ENCODE peak calls at places on chromosomes 1 and 21, in six cellular contexts. W is GM23248, Q is PC-3, V is MM.1S, Z is neural progenitor cell, J is SK-N-SH. X is an unnamed sample. For H3K4me1 and H3F3A, the result is how much of the 10 kb centered on the place peaks cover.

GRCh38 chr1:113830039-113830438 is 17.8 kb upstream of the RSBN1 start:
- DNase-seq in W (peak), Q (peak), V (no peak), Z (no peak), J (no peak), X (no peak)

GRCh38 chr1:54886724-54887664 is at the start of gene DHCR24:
- DNase-seq in W (peak), Q (peak), V (peak), Z (peak), J (peak), X (peak)

GRCh38 chr1:3060601-3061551 is 8.1 kb upstream of the PRDM16 start:
- DNase-seq in W (peak), Q (peak), V (no peak), Z (peak), J (no peak), X (no peak)

GRCh38 chr21:41953831-41954653 is at the start of gene C2CD2:
- DNase-seq in W (peak), Q (peak), V (peak), Z (peak), J (peak), X (peak)

GRCh38 chr1:983736-984475 is 2.0 kb upstream of the PERM1 start:
- DNase-seq in W (peak), Q (peak), V (no peak), Z (peak), J (peak), X (peak)

GRCh38 chr1:21451212-21451611 is 11.3 kb downstream of the NBPF3 start:
- DNase-seq in W (peak), Q (peak), V (no peak), Z (no peak), J (no peak), X (no peak)

GRCh38 chr1:17165823-17166222 is 39.1 kb upstream of the PADI1 start:
- DNase-seq in W (no peak), Q (no peak), V (no peak), Z (no peak), J (no peak), X (no peak)

GRCh38 chr1:204523605-204524215 is 7.5 kb downstream of the MDM4 start:
- DNase-seq in W (no peak), Q (peak), V (no peak), Z (no peak), J (no peak), X (no peak)

GRCh38 chr1:218347316-218347712 is 2.2 kb downstream of the TGFB2 start:
- DNase-seq in W (peak), Q (peak), V (no peak), Z (peak), J (no peak), X (peak)

GRCh38 chr1:184039126-184039525 is 1.6 kb upstream of the COLGALT2 start:
- DNase-seq in W (no peak), Q (no peak), V (no peak), Z (no peak), J (no peak), X (no peak)

GRCh38 chr21:26820473-26820872 is 24.7 kb downstream of the ADAMTS1 start:
- DNase-seq in W (no peak), Q (no peak), V (no peak), Z (no peak), J (no peak), X (no peak)

GRCh38 chr21:26840206-26840605 is 5.0 kb downstream of the ADAMTS1 start:
- DNase-seq in W (no peak), Q (no peak), V (no peak), Z (no peak), J (no peak), X (no peak)

GRCh38 chr1:204931313-204931712 is 60.7 kb downstream of the NFASC start:
- DNase-seq in W (no peak), Q (no peak), V (no peak), Z (no peak), J (no peak), X (no peak)

GRCh38 chr1:13624526-13624925 is 40.9 kb downstream of the PDPN start:
- DNase-seq in W (no peak), Q (no peak), V (no peak), Z (no peak), J (no peak), X (no peak)

GRCh38 chr1:1431845-1432565 is 3.5 kb upstream of the VWA1 start:
- DNase-seq in W (no peak), Q (peak), V (no peak), Z (peak), J (peak), X (no peak)

GRCh38 chr21:41576010-41576615 is 68.2 kb upstream of the TMPRSS2 start:
- DNase-seq in W (no peak), Q (no peak), V (no peak), Z (no peak), J (no peak), X (no peak)

GRCh38 chr1:225962440-225962975 is 21.5 kb upstream of the LEFTY2 start:
- DNase-seq in W (peak), Q (no peak), V (peak), Z (peak), J (peak), X (peak)

GRCh38 chr1:99704356-99704816 is 58.5 kb downstream of the PALMD start:
- DNase-seq in W (no peak), Q (no peak), V (no peak), Z (no peak), J (no peak), X (no peak)

GRCh38 chr21:45035477-45035848 is 38.9 kb upstream of the ADARB1 start:
- DNase-seq in W (no peak), Q (no peak), V (no peak), Z (no peak), J (no peak), X (no peak)

GRCh38 chr1:2966940-2967725 is 54.1 kb upstream of the ACTRT2 start:
- DNase-seq in W (no peak), Q (no peak), V (no peak), Z (no peak), J (no peak), X (no peak)

GRCh38 chr1:116416854-116417513 is 43.9 kb downstream of the ATP1A1 start:
- DNase-seq in W (no peak), Q (no peak), V (no peak), Z (no peak), J (no peak), X (no peak)

GRCh38 chr1:84644472-84644871 is 45.8 kb downstream of the SSX2IP start:
- DNase-seq in W (no peak), Q (no peak), V (no peak), Z (no peak), J (no peak), X (no peak)

GRCh38 chr1:54894271-54894670 is 7.3 kb upstream of the DHCR24 start:
- DNase-seq in W (peak), Q (peak), V (no peak), Z (no peak), J (no peak), X (no peak)

GRCh38 chr1:110639724-110640386 is 33.7 kb upstream of the KCNA2 start:
- DNase-seq in W (peak), Q (peak), V (no peak), Z (no peak), J (no peak), X (no peak)

GRCh38 chr1:162215902-162216301 is 146.4 kb downstream of the NOS1AP start:
- DNase-seq in W (no peak), Q (no peak), V (no peak), Z (peak), J (no peak), X (peak)

GRCh38 chr1:12436817-12437599 is 181.0 kb downstream of the DHRS3 start:
- DNase-seq in W (peak), Q (peak), V (no peak), Z (no peak), J (no peak), X (no peak)

GRCh38 chr1:94983343-94983742 is 56.4 kb upstream of the CNN3 start:
- DNase-seq in W (peak), Q (peak), V (no peak), Z (no peak), J (no peak), X (no peak)

GRCh38 chr1:205493241-205494085 is 11.0 kb upstream of the CDK18 start:
- DNase-seq in W (peak), Q (peak), V (no peak), Z (no peak), J (peak), X (no peak)

GRCh38 chr1:156025873-156026272 is 5.1 kb upstream of the SSR2 start:
- DNase-seq in W (peak), Q (no peak), V (no peak), Z (peak), J (peak), X (peak)

GRCh38 chr1:30748098-30748698 is 9.4 kb downstream of the LAPTM5 start:
- DNase-seq in W (no peak), Q (no peak), V (peak), Z (no peak), J (no peak), X (no peak)

GRCh38 chr1:40210514-40211204 is 37.1 kb upstream of the TMCO2 start:
- DNase-seq in W (no peak), Q (no peak), V (no peak), Z (no peak), J (no peak), X (no peak)

GRCh38 chr1:220511785-220512184 is 16.2 kb upstream of the MARK1 start:
- DNase-seq in W (peak), Q (peak), V (no peak), Z (peak), J (no peak), X (peak)

GRCh38 chr1:223531742-223532341 is 133.7 kb downstream of the CAPN8 start:
- DNase-seq in W (peak), Q (peak), V (peak), Z (peak), J (peak), X (peak)

GRCh38 chr1:24643362-24644346 is 552 bp downstream of the SRRM1 start:
- DNase-seq in W (peak), Q (peak), V (peak), Z (peak), J (peak), X (peak)

GRCh38 chr1:46705408-46705807 is 13.5 kb downstream of the EFCAB14 start:
- DNase-seq in W (no peak), Q (peak), V (no peak), Z (no peak), J (no peak), X (no peak)

GRCh38 chr1:10663668-10664035 is 132.8 kb downstream of the CASZ1 start:
- DNase-seq in W (peak), Q (no peak), V (no peak), Z (peak), J (peak), X (peak)

GRCh38 chr1:10664251-10664650 is 132.2 kb downstream of the CASZ1 start:
- DNase-seq in W (no peak), Q (no peak), V (no peak), Z (peak), J (peak), X (no peak)

GRCh38 chr1:10662824-10663667 is 133.4 kb downstream of the CASZ1 start:
- DNase-seq in W (no peak), Q (no peak), V (no peak), Z (no peak), J (no peak), X (no peak)

GRCh38 chr1:10661453-10661852 is 135.0 kb downstream of the CASZ1 start:
- DNase-seq in W (no peak), Q (no peak), V (no peak), Z (no peak), J (no peak), X (no peak)

DNA sequence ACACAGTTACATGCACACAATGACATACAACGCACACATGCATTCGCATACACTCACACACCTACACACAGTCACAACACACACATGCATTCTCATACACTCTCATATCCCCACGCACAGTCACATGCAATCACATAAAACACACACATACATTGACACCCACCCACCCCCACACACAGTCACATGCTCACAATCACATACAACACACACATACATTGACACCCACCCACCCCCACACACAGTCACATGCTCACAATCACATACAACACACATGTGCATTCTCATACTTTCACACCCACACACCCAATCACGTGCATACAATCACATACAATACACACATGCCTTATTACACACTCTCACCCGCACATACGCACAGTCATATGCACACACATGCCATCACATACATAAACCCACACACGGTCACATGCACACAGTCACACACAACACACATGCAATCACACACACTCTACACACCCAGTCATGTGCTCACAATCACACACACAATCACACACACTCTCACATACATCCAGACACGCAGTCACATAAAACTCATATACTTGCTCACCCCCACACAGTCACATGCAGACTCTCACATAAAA is 134.3 kb downstream of the CASZ1 start:
- DNase-seq in W (no peak), Q (no peak), V (no peak), Z (no peak), J (no peak), X (no peak)
- H3K4me1 ChIP-seq in W (under half), Q (under half), V (under half), Z (under half), J (under half), X (under half)

GRCh38 chr1:194175251-194175650 is 988.8 kb upstream of the B3GALT2 start:
- DNase-seq in W (no peak), Q (no peak), V (no peak), Z (no peak), J (no peak), X (no peak)
- H3F3A ChIP-seq in W (under half), Q (under half), V (under half), Z (under half), J (under half), X (under half)

GRCh38 chr1:59976194-59977074 is 49.9 kb upstream of the CYP2J2 start:
- DNase-seq in W (peak), Q (peak), V (peak), Z (peak), J (peak), X (peak)
- TF ChIP-seq EZH2phosphoT487 in W (no peak), Q (no peak), V (no peak), Z (no peak), J (no peak), X (no peak)

GRCh38 chr1:39131940-39132339 is 72.6 kb upstream of the MACF1 start:
- DNase-seq in W (no peak), Q (no peak), V (no peak), Z (peak), J (no peak), X (peak)

GRCh38 chr1:39130297-39130696 is 74.2 kb upstream of the MACF1 start:
- DNase-seq in W (peak), Q (peak), V (no peak), Z (no peak), J (no peak), X (no peak)

GRCh38 chr1:39132505-39133339 is 71.8 kb upstream of the MACF1 start:
- DNase-seq in W (no peak), Q (peak), V (no peak), Z (peak), J (peak), X (peak)

GRCh38 chr1:39134768-39135333 is 69.6 kb upstream of the MACF1 start:
- DNase-seq in W (no peak), Q (no peak), V (peak), Z (no peak), J (no peak), X (no peak)

DNA sequence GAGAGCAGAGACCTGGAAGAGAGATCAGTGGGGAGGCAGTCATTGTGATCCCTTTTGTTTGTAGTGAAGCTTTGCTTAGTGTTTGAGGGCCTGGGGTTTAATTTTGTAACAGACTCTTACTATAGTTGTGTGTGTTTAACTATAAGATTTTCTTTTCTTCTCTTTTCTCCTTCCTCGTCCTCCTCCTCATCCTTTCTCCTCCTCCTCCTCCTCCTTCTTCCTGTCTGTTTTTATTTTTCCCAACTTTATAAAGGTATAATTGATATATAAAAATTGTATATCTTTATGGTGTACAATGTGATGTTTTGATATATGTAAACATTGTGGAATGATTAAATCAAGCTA is 71.2 kb upstream of the MACF1 start:
- DNase-seq in W (no peak), Q (no peak), V (no peak), Z (no peak), J (no peak), X (no peak)
- H3K4me1 ChIP-seq in W (under half), Q (half or more), V (under half), Z (half or more), J (under half), X (half or more)

DNA sequence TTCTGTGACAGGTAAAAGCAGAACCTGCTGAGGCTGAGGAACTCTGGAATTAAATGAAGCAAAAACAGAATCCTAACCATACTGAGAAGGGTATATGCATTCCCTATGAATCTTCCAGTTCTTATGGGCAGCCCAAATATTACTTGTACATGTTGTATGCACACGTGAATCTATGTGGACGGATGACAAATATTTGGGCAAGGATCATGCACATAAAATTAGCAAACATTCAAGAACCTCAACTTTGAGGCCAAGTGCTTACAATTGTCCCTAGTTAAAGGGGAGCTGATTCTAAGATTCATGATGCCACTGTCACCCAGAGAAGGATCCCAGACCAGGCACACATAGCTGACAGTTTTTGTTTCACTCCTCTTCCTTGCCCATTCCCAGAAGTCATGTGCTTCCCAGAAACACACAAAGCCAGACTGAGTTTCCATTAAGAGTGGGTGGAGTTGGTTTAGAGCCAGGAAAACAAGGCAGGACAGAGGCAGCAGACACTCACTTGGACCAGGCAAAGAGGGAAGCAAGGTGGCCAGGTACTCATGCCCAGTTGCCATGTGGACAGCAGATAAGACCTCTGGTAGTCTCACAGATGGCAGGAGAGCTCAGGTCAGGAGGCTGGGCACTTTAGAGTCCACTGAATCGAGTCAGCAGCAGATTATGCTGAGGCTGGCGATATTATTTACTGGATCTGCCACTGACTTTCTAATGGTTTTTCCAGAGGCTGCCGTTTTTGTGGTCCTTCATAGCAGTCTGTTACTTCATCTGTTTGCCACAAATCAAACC is 25.5 kb downstream of the AK2 start:
- DNase-seq in W (peak), Q (no peak), V (no peak), Z (no peak), J (no peak), X (no peak)
- H3F3A ChIP-seq in W (under half), Q (under half), V (under half), Z (under half), J (under half), X (under half)

GRCh38 chr21:40014394-40014793 is 147.2 kb downstream of the PCP4 start:
- DNase-seq in W (no peak), Q (no peak), V (no peak), Z (no peak), J (no peak), X (no peak)
- TF ChIP-seq EZH2phosphoT487 in W (no peak), Q (no peak), V (no peak), Z (no peak), J (no peak), X (no peak)

DNA sequence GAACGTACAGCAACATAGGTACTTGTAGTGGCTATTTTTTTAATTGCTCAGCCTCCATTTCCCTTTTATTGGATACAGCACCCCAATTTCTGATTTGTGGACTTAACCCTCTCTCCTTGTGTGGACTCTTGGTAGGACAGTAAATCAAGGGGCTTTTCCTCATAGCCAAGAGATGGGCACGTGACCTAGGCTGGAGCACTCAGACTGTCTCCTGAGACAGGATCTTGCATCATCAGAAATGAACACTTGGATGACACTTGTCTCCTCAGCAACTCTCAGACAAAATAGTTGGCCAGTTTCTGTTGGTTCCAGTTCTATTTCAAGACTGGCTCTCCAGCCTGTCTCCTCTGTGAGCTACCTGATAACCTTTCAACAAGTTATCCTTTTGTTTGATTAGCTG is 112.9 kb upstream of the ZNF678 start:
- DNase-seq in W (no peak), Q (no peak), V (no peak), Z (no peak), J (no peak), X (no peak)
- H3K4me1 ChIP-seq in W (under half), Q (under half), V (under half), Z (under half), J (under half), X (under half)

DNA sequence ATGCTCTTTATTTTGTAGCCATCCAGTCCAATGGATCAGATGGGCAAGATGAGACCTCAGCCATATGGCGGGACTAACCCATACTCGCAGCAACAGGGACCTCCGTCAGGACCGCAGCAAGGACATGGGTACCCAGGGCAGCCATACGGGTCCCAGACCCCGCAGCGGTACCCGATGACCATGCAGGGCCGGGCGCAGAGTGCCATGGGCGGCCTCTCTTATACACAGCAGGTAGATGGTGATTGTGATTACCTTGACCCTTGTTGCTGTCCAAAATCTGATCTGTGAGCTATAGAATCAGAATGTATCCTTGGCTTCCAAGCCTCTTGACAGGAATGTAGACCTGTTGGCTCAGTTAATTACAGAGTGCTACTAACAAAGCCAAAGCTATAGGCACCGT is 33.8 kb downstream of the ARID1A start:
- DNase-seq in W (no peak), Q (no peak), V (no peak), Z (no peak), J (no peak), X (no peak)
- H3F3A ChIP-seq in W (under half), Q (under half), V (under half), Z (under half), J (under half), X (under half)